ENCODE peak calls at places on chromosomes 6 and 20, in eight cellular contexts. E is hepatocyte, H is fibroblast of lung, T is neural progenitor cell, M is PC-3, S is MM.1S, W is HCT116, Y is GM23248. C is an unnamed sample.

GRCh38 chr6:104123227-104123626 is 736.5 kb downstream of the HACE1 start:
- DNase-seq in E (no peak), H (no peak), T (no peak), M (no peak), S (no peak), W (no peak), Y (no peak), C (peak)

GRCh38 chr20:49236301-49236700 is 17.1 kb downstream of the DDX27 start:
- DNase-seq in E (no peak), H (no peak), T (no peak), M (no peak), S (no peak), W (no peak), Y (no peak), C (no peak)

GRCh38 chr6:3419624-3420272 is 37.1 kb downstream of the SLC22A23 start:
- DNase-seq in E (peak), H (peak), T (no peak), M (peak), S (no peak), W (no peak), Y (peak), C (no peak)

GRCh38 chr6:105881608-105882007 is 204.5 kb upstream of the PRDM1 start:
- DNase-seq in E (no peak), H (no peak), T (no peak), M (no peak), S (no peak), W (no peak), Y (no peak), C (no peak)

GRCh38 chr20:3680701-3681351 is 984 bp downstream of the ADAM33 start:
- DNase-seq in E (no peak), H (peak), T (peak), M (no peak), S (no peak), W (no peak), Y (peak), C (no peak)

GRCh38 chr6:79057746-79058145 is 20.3 kb downstream of the PHIP start:
- DNase-seq in E (no peak), H (no peak), T (no peak), M (no peak), S (no peak), W (no peak), Y (no peak), C (no peak)

GRCh38 chr20:1345030-1345755 is 16.3 kb upstream of the SDCBP2 start:
- DNase-seq in E (no peak), H (no peak), T (no peak), M (no peak), S (no peak), W (no peak), Y (peak), C (no peak)

GRCh38 chr6:148225871-148226270 is 116.8 kb upstream of the SASH1 start:
- DNase-seq in E (no peak), H (no peak), T (no peak), M (no peak), S (no peak), W (no peak), Y (no peak), C (no peak)

GRCh38 chr6:44253307-44254101 is 3.8 kb downstream of the SLC35B2 start:
- DNase-seq in E (peak), H (no peak), T (peak), M (peak), S (peak), W (no peak), Y (peak), C (no peak)

GRCh38 chr6:108117427-108118358 is 43.2 kb upstream of the OSTM1 start:
- DNase-seq in E (peak), H (peak), T (peak), M (no peak), S (peak), W (no peak), Y (peak), C (no peak)

GRCh38 chr6:89360415-89360999 is 8.0 kb upstream of the UBE2J1 start:
- DNase-seq in E (no peak), H (peak), T (no peak), M (peak), S (peak), W (no peak), Y (peak), C (no peak)

GRCh38 chr20:36950432-36951197 is 893 bp downstream of the SAMHD1 start:
- DNase-seq in E (peak), H (peak), T (peak), M (peak), S (peak), W (no peak), Y (peak), C (no peak)

GRCh38 chr20:63691711-63692435 is 4.6 kb upstream of the TNFRSF6B start:
- DNase-seq in E (no peak), H (no peak), T (no peak), M (no peak), S (no peak), W (no peak), Y (no peak), C (no peak)

GRCh38 chr6:42452171-42453026 is 673 bp upstream of the TRERF1 start:
- DNase-seq in E (peak), H (peak), T (peak), M (peak), S (peak), W (peak), Y (peak), C (no peak)

GRCh38 chr20:51004781-51005180 is 18.1 kb downstream of the KCNG1 start:
- DNase-seq in E (no peak), H (no peak), T (no peak), M (no peak), S (no peak), W (no peak), Y (no peak), C (no peak)

GRCh38 chr6:170136541-170137175 is 154.2 kb downstream of the DLL1 start:
- DNase-seq in E (no peak), H (no peak), T (no peak), M (no peak), S (no peak), W (no peak), Y (no peak), C (no peak)

GRCh38 chr20:52190437-52191131 is 995 bp downstream of the ZFP64 start:
- DNase-seq in E (peak), H (peak), T (peak), M (peak), S (peak), W (peak), Y (peak), C (no peak)

GRCh38 chr6:80641591-80641990 is 535.1 kb downstream of the BCKDHB start:
- DNase-seq in E (no peak), H (no peak), T (no peak), M (peak), S (no peak), W (no peak), Y (peak), C (no peak)

GRCh38 chr6:70616728-70617260 is 50.1 kb downstream of the SDHAF4 start:
- DNase-seq in E (no peak), H (no peak), T (no peak), M (no peak), S (no peak), W (no peak), Y (no peak), C (no peak)

GRCh38 chr20:4925842-4926530 is 75.3 kb downstream of the SLC23A2 start:
- DNase-seq in E (no peak), H (peak), T (no peak), M (peak), S (no peak), W (no peak), Y (peak), C (no peak)

GRCh38 chr6:654136-654535 is 2.8 kb downstream of the HUS1B start:
- DNase-seq in E (no peak), H (no peak), T (no peak), M (no peak), S (no peak), W (no peak), Y (no peak), C (no peak)

GRCh38 chr20:16580127-16580526 is 6.9 kb upstream of the KIF16B start:
- DNase-seq in E (peak), H (peak), T (peak), M (peak), S (no peak), W (no peak), Y (peak), C (no peak)

GRCh38 chr20:34582911-34583310 is 24.4 kb downstream of the MAP1LC3A start:
- DNase-seq in E (no peak), H (peak), T (no peak), M (no peak), S (no peak), W (no peak), Y (peak), C (no peak)

GRCh38 chr20:64212750-64213149 is 42.8 kb upstream of the PCMTD2 start:
- DNase-seq in E (peak), H (peak), T (no peak), M (no peak), S (no peak), W (no peak), Y (peak), C (no peak)

GRCh38 chr6:25966707-25967106 is 4.1 kb downstream of the TRIM38 start:
- DNase-seq in E (no peak), H (no peak), T (no peak), M (no peak), S (no peak), W (no peak), Y (no peak), C (no peak)

GRCh38 chr6:7726416-7727149 is 684 bp downstream of the BMP6 start:
- DNase-seq in E (peak), H (no peak), T (peak), M (peak), S (peak), W (no peak), Y (peak), C (no peak)

GRCh38 chr6:14932485-14933178 is 313.2 kb upstream of the JARID2 start:
- DNase-seq in E (no peak), H (no peak), T (peak), M (no peak), S (no peak), W (no peak), Y (no peak), C (peak)

GRCh38 chr6:22413681-22414305 is 117.0 kb upstream of the PRL start:
- DNase-seq in E (no peak), H (peak), T (no peak), M (peak), S (no peak), W (no peak), Y (peak), C (no peak)

GRCh38 chr6:147099974-147100373 is 104.2 kb upstream of the STXBP5 start:
- DNase-seq in E (no peak), H (peak), T (no peak), M (no peak), S (no peak), W (no peak), Y (peak), C (no peak)

GRCh38 chr6:45721665-45722064 is 294.0 kb downstream of the CLIC5 start:
- DNase-seq in E (no peak), H (no peak), T (no peak), M (no peak), S (no peak), W (no peak), Y (no peak), C (no peak)

GRCh38 chr6:21915707-21916399 is 322.3 kb downstream of the SOX4 start:
- DNase-seq in E (no peak), H (peak), T (no peak), M (peak), S (no peak), W (no peak), Y (peak), C (no peak)

GRCh38 chr6:7479801-7480266 is 61.6 kb upstream of the DSP start:
- DNase-seq in E (peak), H (peak), T (no peak), M (peak), S (no peak), W (peak), Y (peak), C (no peak)

GRCh38 chr6:163169521-163169920 is 245.0 kb upstream of the QKI start:
- DNase-seq in E (no peak), H (no peak), T (no peak), M (no peak), S (no peak), W (no peak), Y (no peak), C (no peak)

GRCh38 chr6:56490994-56491393 is 151.7 kb downstream of the DST start:
- DNase-seq in E (no peak), H (peak), T (no peak), M (no peak), S (no peak), W (no peak), Y (peak), C (no peak)
- H3K27ac ChIP-seq in E (no peak), H (no peak), T (no peak), M (no peak), S (no peak), W (no peak), Y (peak), C (no peak)

GRCh38 chr6:28587746-28588075 is 62.0 kb downstream of the GPX5 start:
- DNase-seq in E (peak), H (no peak), T (peak), M (no peak), S (no peak), W (no peak), Y (peak), C (no peak)

GRCh38 chr6:28586273-28586672 is 60.6 kb downstream of the GPX5 start:
- DNase-seq in E (peak), H (no peak), T (no peak), M (peak), S (no peak), W (no peak), Y (no peak), C (no peak)

GRCh38 chr6:28587011-28587745 is 61.5 kb downstream of the GPX5 start:
- DNase-seq in E (peak), H (peak), T (peak), M (peak), S (peak), W (no peak), Y (peak), C (no peak)

GRCh38 chr6:28589234-28589951 is 63.7 kb downstream of the GPX5 start:
- DNase-seq in E (peak), H (peak), T (peak), M (peak), S (peak), W (peak), Y (peak), C (peak)

GRCh38 chr6:28589952-28590340 is 64.3 kb downstream of the GPX5 start:
- DNase-seq in E (peak), H (no peak), T (peak), M (no peak), S (no peak), W (no peak), Y (peak), C (no peak)
- TF ChIP-seq EZH2 in E (no peak), H (no peak), T (no peak), M (no peak), S (no peak), W (no peak), Y (no peak), C (no peak)

GRCh38 chr6:136085370-136086115 is 164.6 kb downstream of the MTFR2 start:
- DNase-seq in E (no peak), H (peak), T (no peak), M (peak), S (no peak), W (no peak), Y (peak), C (no peak)
- H3K4me3 ChIP-seq in E (no peak), H (no peak), T (no peak), M (no peak), S (no peak), W (no peak), Y (no peak), C (no peak)

GRCh38 chr6:33123181-33123580 is 47.4 kb downstream of the HLA-DPB1 start:
- DNase-seq in E (no peak), H (no peak), T (no peak), M (no peak), S (no peak), W (no peak), Y (no peak), C (no peak)

GRCh38 chr6:33124947-33125346 is 49.2 kb downstream of the HLA-DPB1 start:
- DNase-seq in E (no peak), H (no peak), T (no peak), M (no peak), S (no peak), W (no peak), Y (no peak), C (no peak)

GRCh38 chr6:33126101-33126714 is 50.4 kb downstream of the HLA-DPB1 start:
- DNase-seq in E (peak), H (peak), T (peak), M (peak), S (peak), W (peak), Y (peak), C (no peak)

GRCh38 chr6:33123732-33124524 is 48.1 kb downstream of the HLA-DPB1 start:
- DNase-seq in E (peak), H (peak), T (peak), M (peak), S (peak), W (peak), Y (peak), C (no peak)

DNA sequence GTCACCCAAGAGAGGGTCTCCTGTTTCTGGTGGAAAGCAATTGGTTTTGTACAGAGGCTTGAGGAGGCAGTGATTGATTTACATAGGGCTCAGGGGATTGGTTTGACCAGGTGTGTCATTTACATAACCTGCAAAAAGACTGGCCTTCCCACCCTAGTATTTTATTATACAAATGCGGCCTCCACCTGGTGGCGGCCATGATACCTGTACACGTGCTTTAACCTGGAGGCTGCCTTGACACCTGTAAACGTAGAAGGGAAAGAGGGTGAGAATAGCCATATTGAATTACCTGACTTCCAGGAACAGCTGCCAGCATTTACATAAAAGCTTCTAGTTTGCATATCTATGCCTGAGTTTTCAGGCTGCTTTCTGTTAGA is 48.7 kb downstream of the HLA-DPB1 start:
- DNase-seq in E (no peak), H (no peak), T (no peak), M (no peak), S (no peak), W (no peak), Y (no peak), C (no peak)
- H3K27ac ChIP-seq in E (no peak), H (no peak), T (no peak), M (no peak), S (no peak), W (no peak), Y (no peak), C (no peak)

C was measured in SK-N-MC.